ENCODE peak calls at places on chromosomes 3 and 15, in four cellular contexts. U is H1, N is K562, C is HepG2. S is an unnamed sample.

GRCh38 chr15:89781055-89781454 is 4.9 kb downstream of the MESP2 start:
- DNase-seq in U (no peak), N (no peak), C (no peak), S (no peak)

GRCh38 chr3:113485161-113485609 is 29.8 kb downstream of the SPICE1 start:
- DNase-seq in C (peak), N (no peak), U (no peak), S (no peak)

GRCh38 chr3:43319364-43319763 is 33.0 kb downstream of the SNRK start:
- DNase-seq in N (no peak), U (no peak), C (no peak), S (no peak)

GRCh38 chr3:13078158-13078905 is 5.1 kb upstream of the IQSEC1 start:
- DNase-seq in N (no peak), U (no peak), C (no peak), S (no peak)

GRCh38 chr3:32551087-32551486 is 19.6 kb downstream of the DYNC1LI1 start:
- DNase-seq in N (no peak), C (no peak), U (no peak), S (no peak)

GRCh38 chr15:43922021-43922420 is 95.2 kb downstream of the WDR76 start:
- DNase-seq in U (no peak), N (no peak), C (no peak), S (no peak)

GRCh38 chr15:55829826-55830225 is 86.9 kb upstream of the PRTG start:
- DNase-seq in C (no peak), U (no peak), N (no peak), S (peak)

GRCh38 chr15:65067645-65068416 is at the start of gene RASL12:
- DNase-seq in U (no peak), C (no peak), N (peak), S (no peak)

GRCh38 chr15:84868037-84868880 is 16.2 kb upstream of the SLC28A1 start:
- DNase-seq in C (no peak), U (no peak), N (no peak), S (no peak)

GRCh38 chr15:70185251-70185711 is 87.6 kb upstream of the TLE3 start:
- DNase-seq in U (no peak), N (no peak), C (no peak), S (no peak)

GRCh38 chr3:40713795-40714194 is 189.0 kb downstream of the ZNF621 start:
- DNase-seq in N (no peak), U (no peak), C (no peak), S (peak)

GRCh38 chr3:67384790-67385397 is 269.5 kb downstream of the SUCLG2 start:
- DNase-seq in U (peak), C (peak), N (peak), S (no peak)

GRCh38 chr3:185094691-185095090 is 58.2 kb downstream of the C3orf70 start:
- DNase-seq in C (no peak), U (no peak), N (no peak), S (no peak)

GRCh38 chr3:27317096-27317495 is 52.1 kb downstream of the NEK10 start:
- DNase-seq in U (no peak), C (peak), N (no peak), S (no peak)

GRCh38 chr15:87498545-87498944 is 758.0 kb downstream of the NTRK3 start:
- DNase-seq in U (no peak), C (no peak), N (no peak), S (no peak)

GRCh38 chr3:56702487-56703315 is 19.6 kb upstream of the TASOR start:
- DNase-seq in C (peak), N (peak), U (no peak), S (no peak)

GRCh38 chr3:80970292-80970691 is 791.2 kb downstream of the GBE1 start:
- DNase-seq in C (no peak), N (no peak), U (no peak), S (no peak)

GRCh38 chr3:42705039-42705767 is 2.6 kb upstream of the HHATL start:
- DNase-seq in U (no peak), C (no peak), N (no peak), S (no peak)

GRCh38 chr3:134658555-134658954 is 7.7 kb upstream of the KY start:
- DNase-seq in U (no peak), C (no peak), N (no peak), S (no peak)

GRCh38 chr3:98563661-98564281 is 29.6 kb downstream of the CPOX start:
- DNase-seq in C (no peak), U (no peak), N (no peak), S (no peak)

GRCh38 chr3:50971487-50971924 is 296.8 kb downstream of the DOCK3 start:
- DNase-seq in U (no peak), N (peak), C (peak), S (no peak)

GRCh38 chr3:52404391-52404790 is 40.5 kb downstream of the SEMA3G start:
- DNase-seq in N (no peak), C (no peak), U (no peak), S (no peak)

GRCh38 chr15:54722342-54722986 is 474.3 kb downstream of the RSL24D1 start:
- DNase-seq in U (no peak), C (no peak), N (no peak), S (no peak)

GRCh38 chr3:123011484-123011883 is 16.1 kb downstream of the SEMA5B start:
- DNase-seq in N (no peak), U (no peak), C (no peak), S (no peak)

GRCh38 chr3:12660196-12660595 is 3.7 kb downstream of the RAF1 start:
- DNase-seq in C (no peak), U (no peak), N (no peak), S (no peak)

GRCh38 chr3:129592362-129593150 is 13.9 kb downstream of the PLXND1 start:
- DNase-seq in N (no peak), C (no peak), U (no peak), S (no peak)

GRCh38 chr3:81249540-81250029 is 511.9 kb downstream of the GBE1 start:
- DNase-seq in N (no peak), U (no peak), C (peak), S (no peak)

GRCh38 chr15:64092075-64092820 is 1.4 kb downstream of the CIAO2A start:
- DNase-seq in N (no peak), U (no peak), C (peak), S (no peak)

GRCh38 chr3:43866529-43867353 is 176.0 kb downstream of the ABHD5 start:
- DNase-seq in U (no peak), C (no peak), N (no peak), S (no peak)

GRCh38 chr3:41213563-41213962 is 14.3 kb downstream of the CTNNB1 start:
- DNase-seq in N (no peak), U (no peak), C (no peak), S (no peak)

GRCh38 chr3:42839616-42840015 is 30.4 kb downstream of the ACKR2 start:
- DNase-seq in U (no peak), N (peak), C (peak), S (peak)

GRCh38 chr15:81002254-81003022 is 1.7 kb downstream of the TLNRD1 start:
- DNase-seq in U (no peak), C (no peak), N (no peak), S (no peak)

GRCh38 chr15:75583689-75584088 is 4.6 kb upstream of the PTPN9 start:
- DNase-seq in N (no peak), U (no peak), C (no peak), S (no peak)

GRCh38 chr15:75577401-75578205 is 1.5 kb downstream of the PTPN9 start:
- DNase-seq in C (no peak), N (no peak), U (no peak), S (no peak)

GRCh38 chr15:75578948-75579908 is at the start of gene PTPN9:
- DNase-seq in U (peak), N (peak), C (peak), S (no peak)

GRCh38 chr15:75573643-75574384 is 5.3 kb downstream of the PTPN9 start:
- DNase-seq in C (no peak), U (no peak), N (no peak), S (no peak)

GRCh38 chr15:75578206-75578947 is 738 bp downstream of the PTPN9 start:
- DNase-seq in U (no peak), N (peak), C (no peak), S (no peak)
- TF ChIP-seq CBX5 in U (no peak), N (no peak), C (no peak), S (no peak)

GRCh38 chr15:32991544-32992192 is 202.8 kb downstream of the FMN1 start:
- DNase-seq in N (no peak), C (no peak), U (no peak), S (no peak)

GRCh38 chr15:32998979-32999677 is 195.4 kb downstream of the FMN1 start:
- DNase-seq in C (no peak), U (no peak), N (no peak), S (no peak)

GRCh38 chr15:32998182-32998581 is 196.3 kb downstream of the FMN1 start:
- DNase-seq in C (no peak), U (no peak), N (no peak), S (no peak)

GRCh38 chr15:32993285-32993684 is 201.2 kb downstream of the FMN1 start:
- DNase-seq in U (no peak), C (no peak), N (no peak), S (no peak)

DNA sequence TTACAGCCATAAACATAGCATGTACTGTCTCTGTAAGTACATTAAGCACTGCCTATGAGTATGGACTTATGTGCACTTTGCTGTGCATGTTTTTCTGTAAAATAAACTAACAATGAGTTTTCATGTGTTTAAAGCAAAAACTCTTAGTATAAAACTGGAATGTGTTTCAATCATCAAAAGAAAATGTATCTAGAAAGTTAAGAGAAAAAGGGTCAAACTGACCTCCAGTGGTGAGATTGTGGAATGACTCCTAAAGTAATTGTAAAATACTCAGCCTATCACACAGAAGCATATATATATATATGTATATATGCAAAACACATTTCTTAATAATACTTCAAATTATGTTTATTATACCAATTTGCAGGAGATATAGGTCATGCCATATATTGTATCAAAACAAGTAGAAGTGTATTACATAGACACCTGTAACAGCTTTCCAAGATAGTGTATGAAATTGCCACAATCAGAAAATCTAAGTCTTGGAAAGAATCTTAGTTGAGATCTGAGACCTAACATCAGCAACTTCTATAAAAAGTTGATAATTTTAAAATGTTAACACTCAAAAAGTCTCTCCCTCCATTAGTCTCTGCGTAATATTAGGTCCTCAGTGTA is 199.6 kb downstream of the FMN1 start:
- DNase-seq in C (peak), U (no peak), N (peak), S (no peak)
- TF ChIP-seq CBX5 in C (no peak), U (no peak), N (no peak), S (no peak)

GRCh38 chr15:58171476-58172061 is 33.4 kb downstream of the AQP9 start:
- DNase-seq in N (no peak), U (no peak), C (no peak), S (no peak)

GRCh38 chr15:58174709-58175108 is 36.5 kb downstream of the AQP9 start:
- DNase-seq in U (no peak), N (no peak), C (no peak), S (no peak)

GRCh38 chr15:58165661-58166060 is 27.5 kb downstream of the AQP9 start:
- DNase-seq in C (peak), U (no peak), N (no peak), S (no peak)

GRCh38 chr15:58167095-58167591 is 29.0 kb downstream of the AQP9 start:
- DNase-seq in U (no peak), C (peak), N (no peak), S (no peak)

DNA sequence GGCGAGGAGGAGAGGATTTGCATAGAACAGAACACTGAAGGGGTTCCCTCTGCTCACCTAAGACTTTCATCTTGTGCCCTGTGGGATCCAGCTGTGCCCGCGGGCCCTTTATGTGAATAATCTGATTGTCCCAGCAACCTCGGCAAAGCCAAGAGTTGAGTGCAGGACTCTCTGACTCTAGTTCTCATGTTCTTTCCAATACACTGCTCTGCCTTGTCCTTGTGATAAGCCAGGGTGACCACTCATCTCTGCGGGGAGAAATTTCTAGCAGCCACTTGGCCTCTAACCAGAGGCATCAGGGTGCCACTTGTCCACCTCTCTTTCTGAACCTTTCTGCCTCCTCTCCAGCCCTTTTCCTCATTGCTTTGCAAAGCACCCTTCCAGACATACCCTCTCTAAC is 31.8 kb downstream of the AQP9 start:
- DNase-seq in C (no peak), N (no peak), U (no peak), S (no peak)
- TF ChIP-seq CBX5 in C (no peak), N (no peak), U (no peak), S (no peak)

DNA sequence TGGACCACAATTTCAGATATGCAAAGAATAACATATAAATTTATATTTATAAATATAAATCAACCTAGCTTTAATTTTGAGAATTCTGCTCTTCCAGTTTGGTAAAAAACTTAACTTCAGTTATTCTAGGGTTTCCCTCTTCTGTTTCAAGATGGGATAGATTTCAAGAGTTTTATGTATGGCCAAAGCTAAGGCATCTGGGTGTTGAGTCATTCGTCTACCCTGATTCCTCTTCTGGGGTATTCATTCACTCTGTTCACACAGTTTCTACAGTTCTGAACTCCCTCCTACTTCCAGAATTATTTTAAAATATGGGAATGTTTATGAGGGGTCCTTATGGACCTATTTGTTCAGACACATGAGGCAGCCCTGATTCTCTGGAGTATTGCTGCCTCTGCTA is 4.2 kb upstream of the FGF7 start:
- DNase-seq in C (no peak), N (no peak), U (no peak), S (no peak)
- TF ChIP-seq CBX5 in C (no peak), N (no peak), U (no peak), S (no peak)

GRCh38 chr3:48410205-48411040 is 19.5 kb downstream of the PLXNB1 start:
- DNase-seq in U (no peak), N (no peak), C (no peak), S (no peak)

GRCh38 chr3:48407542-48408099 is 22.3 kb downstream of the PLXNB1 start:
- DNase-seq in C (no peak), U (no peak), N (no peak), S (no peak)

GRCh38 chr3:48409291-48410201 is 20.3 kb downstream of the PLXNB1 start:
- DNase-seq in C (no peak), U (no peak), N (no peak), S (no peak)

GRCh38 chr3:48406443-48407431 is 23.1 kb downstream of the PLXNB1 start:
- DNase-seq in N (no peak), C (no peak), U (no peak), S (no peak)

DNA sequence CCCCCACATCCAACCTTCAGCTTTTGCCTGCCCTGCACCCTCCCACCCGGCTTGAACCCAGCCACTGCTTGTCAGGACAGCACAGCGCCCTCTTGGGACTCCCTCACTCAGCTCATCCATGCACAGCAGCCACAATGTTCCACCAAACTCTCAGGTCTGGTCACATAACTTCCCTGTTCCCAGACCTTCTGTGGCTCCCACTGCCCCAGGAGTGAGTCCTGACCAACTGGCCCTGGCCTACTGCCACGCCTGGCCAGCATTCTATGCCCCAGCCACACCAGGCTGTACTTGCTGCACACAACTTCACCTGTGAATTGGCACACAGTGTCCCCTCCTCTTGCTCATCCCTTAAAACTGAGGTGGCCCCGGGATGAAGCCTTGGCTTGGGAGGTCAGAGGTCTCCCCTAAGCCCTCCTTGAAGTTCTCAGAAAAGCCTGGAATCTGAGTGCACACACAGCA is 21.0 kb downstream of the PLXNB1 start:
- DNase-seq in N (no peak), U (no peak), C (no peak), S (no peak)
- TF ChIP-seq CBX5 in N (no peak), U (no peak), C (no peak), S (no peak)